ENCODE peak calls at places on chromosomes 16 and 17, in four cellular contexts. V, M, N and C are unnamed samples. For H3K4me1, the result is how much of the 10 kb centered on the place peaks cover.

GRCh38 chr16:47750371-47750770 is 289.2 kb downstream of the PHKB start:
- DNase-seq in V (no peak), M (no peak), N (no peak), C (no peak)

GRCh38 chr16:27618140-27618539 is 68.2 kb downstream of the KATNIP start:
- DNase-seq in V (no peak), M (no peak), N (no peak), C (no peak)

GRCh38 chr17:41402161-41402560 is 4.8 kb upstream of the KRT31 start:
- DNase-seq in V (no peak), M (no peak), N (no peak), C (no peak)

GRCh38 chr17:34579017-34579946 is at the start of gene TMEM132E:
- DNase-seq in V (peak), M (no peak), N (no peak), C (peak)

GRCh38 chr17:65231662-65232335 is 94.6 kb downstream of the RGS9 start:
- DNase-seq in V (peak), M (peak), N (peak), C (peak)

GRCh38 chr17:31397256-31397939 is 5.9 kb downstream of the RAB11FIP4 start:
- DNase-seq in V (no peak), M (no peak), N (no peak), C (no peak)

GRCh38 chr17:48597775-48598631 is 4.4 kb upstream of the HOXB5 start:
- DNase-seq in V (no peak), M (no peak), N (no peak), C (no peak)

GRCh38 chr16:68643847-68644246 is 1.3 kb upstream of the CDH3 start:
- DNase-seq in V (no peak), M (no peak), N (no peak), C (peak)

GRCh38 chr17:51107666-51108227 is 12.9 kb downstream of the SPAG9 start:
- DNase-seq in V (no peak), M (no peak), N (no peak), C (no peak)

GRCh38 chr16:5793556-5793955 is 696.0 kb upstream of the EEF2KMT start:
- DNase-seq in V (no peak), M (no peak), N (no peak), C (no peak)

GRCh38 chr17:51427259-51428255 is 167.2 kb downstream of the UTP18 start:
- DNase-seq in V (no peak), M (no peak), N (no peak), C (no peak)

GRCh38 chr17:53649201-53649600 is 173.5 kb upstream of the KIF2B start:
- DNase-seq in V (no peak), M (no peak), N (no peak), C (no peak)

GRCh38 chr17:49260011-49260921 is 29.7 kb upstream of the PHOSPHO1 start:
- DNase-seq in V (peak), M (peak), N (peak), C (peak)

GRCh38 chr16:84416407-84417321 is 48.3 kb downstream of the ATP2C2 start:
- DNase-seq in V (no peak), M (no peak), N (peak), C (no peak)

GRCh38 chr16:87538594-87538993 is 45.8 kb upstream of the ZCCHC14 start:
- DNase-seq in V (no peak), M (no peak), N (no peak), C (no peak)

GRCh38 chr16:46482895-46483294 is 138.3 kb downstream of the SHCBP1 start:
- DNase-seq in V (peak), M (peak), N (peak), C (no peak)

GRCh38 chr17:78337244-78338109 is 22.4 kb downstream of the SOCS3 start:
- DNase-seq in V (peak), M (no peak), N (no peak), C (no peak)

GRCh38 chr16:76081936-76082335 is 195.3 kb upstream of the CNTNAP4 start:
- DNase-seq in V (no peak), M (no peak), N (no peak), C (no peak)

GRCh38 chr16:7703661-7704060 is 371.0 kb downstream of the RBFOX1 start:
- DNase-seq in V (no peak), M (no peak), N (no peak), C (no peak)

GRCh38 chr17:50080096-50080480 is 15.1 kb upstream of the PDK2 start:
- DNase-seq in V (no peak), M (no peak), N (no peak), C (no peak)

GRCh38 chr16:75550211-75550662 is 5.8 kb downstream of the TMEM231 start:
- DNase-seq in V (peak), M (no peak), N (peak), C (no peak)

GRCh38 chr16:89482087-89482823 is 8.1 kb downstream of the ANKRD11 start:
- DNase-seq in V (no peak), M (no peak), N (no peak), C (no peak)

GRCh38 chr17:16474012-16474725 is 17.8 kb downstream of the LRRC75A start:
- DNase-seq in V (no peak), M (no peak), N (no peak), C (no peak)

GRCh38 chr16:85947511-85948509 is 48.8 kb downstream of the IRF8 start:
- DNase-seq in V (no peak), M (no peak), N (no peak), C (no peak)

GRCh38 chr17:53628011-53628410 is 194.7 kb upstream of the KIF2B start:
- DNase-seq in V (no peak), M (no peak), N (no peak), C (no peak)

GRCh38 chr17:7677388-7678067 is 9.8 kb downstream of the TP53 start:
- DNase-seq in V (no peak), M (no peak), N (no peak), C (no peak)

GRCh38 chr17:7674934-7675333 is 12.4 kb downstream of the TP53 start:
- DNase-seq in V (no peak), M (no peak), N (no peak), C (no peak)

GRCh38 chr17:7676533-7676932 is 10.8 kb downstream of the TP53 start:
- DNase-seq in V (no peak), M (no peak), N (no peak), C (no peak)

GRCh38 chr17:7668482-7668881 is 17.8 kb downstream of the ATP1B2 start:
- DNase-seq in V (no peak), M (no peak), N (no peak), C (no peak)

DNA sequence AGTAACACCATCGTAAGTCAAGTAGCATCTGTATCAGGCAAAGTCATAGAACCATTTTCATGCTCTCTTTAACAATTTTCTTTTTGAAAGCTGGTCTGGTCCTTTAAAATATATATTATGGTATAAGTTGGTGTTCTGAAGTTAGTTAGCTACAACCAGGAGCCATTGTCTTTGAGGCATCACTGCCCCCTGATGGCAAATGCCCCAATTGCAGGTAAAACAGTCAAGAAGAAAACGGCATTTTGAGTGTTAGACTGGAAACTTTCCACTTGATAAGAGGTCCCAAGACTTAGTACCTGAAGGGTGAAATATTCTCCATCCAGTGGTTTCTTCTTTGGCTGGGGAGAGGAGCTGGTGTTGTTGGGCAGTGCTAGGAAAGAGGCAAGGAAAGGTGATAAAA is 14.1 kb downstream of the TP53 start:
- DNase-seq in V (peak), M (peak), N (peak), C (no peak)
- H3K4me1 ChIP-seq in V (under half), M (under half), N (under half), C (under half)

GRCh38 chr17:12789075-12789975 is at the start of gene ARHGAP44:
- DNase-seq in V (peak), M (peak), N (peak), C (peak)
- TF ChIP-seq PHF8 in V (no peak), M (peak), N (peak), C (peak)

GRCh38 chr17:18996458-18996857 is 8.1 kb downstream of the FAM83G start:
- DNase-seq in V (no peak), M (no peak), N (no peak), C (no peak)

GRCh38 chr17:18995220-18995619 is 9.3 kb downstream of the FAM83G start:
- DNase-seq in V (no peak), M (no peak), N (no peak), C (no peak)

GRCh38 chr17:18992454-18993130 is 12.0 kb downstream of the FAM83G start:
- DNase-seq in V (no peak), M (no peak), N (no peak), C (no peak)

GRCh38 chr17:18993876-18994275 is 10.7 kb downstream of the FAM83G start:
- DNase-seq in V (no peak), M (no peak), N (no peak), C (no peak)

DNA sequence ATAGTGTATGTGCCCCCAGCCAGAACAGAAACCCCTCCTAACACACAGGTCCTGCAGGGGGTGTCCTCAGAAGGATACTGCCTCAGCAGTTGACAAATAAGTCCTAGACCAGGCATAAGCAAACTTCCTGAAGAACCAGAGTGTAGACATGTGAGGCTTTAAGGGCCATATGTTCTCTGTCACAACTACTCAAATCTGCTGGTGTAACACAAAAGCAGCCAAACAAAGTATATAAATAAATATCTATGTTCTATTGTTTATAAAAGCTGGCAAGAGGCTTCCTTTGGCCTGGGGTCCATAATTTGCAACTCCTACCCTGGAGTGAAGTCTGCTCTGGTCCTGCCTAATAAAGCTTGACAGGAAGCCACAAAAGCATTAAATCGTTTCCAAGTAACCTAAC is 9.9 kb downstream of the FAM83G start:
- DNase-seq in V (no peak), M (no peak), N (no peak), C (no peak)
- H3K4me1 ChIP-seq in V (under half), M (under half), N (under half), C (under half)

GRCh38 chr17:10031606-10032005 is 126.5 kb upstream of the RCVRN start:
- DNase-seq in V (no peak), M (no peak), N (no peak), C (no peak)

GRCh38 chr17:10029129-10029528 is 124.1 kb upstream of the RCVRN start:
- DNase-seq in V (no peak), M (no peak), N (no peak), C (no peak)

GRCh38 chr17:10033449-10033848 is 128.4 kb upstream of the RCVRN start:
- DNase-seq in V (no peak), M (no peak), N (no peak), C (no peak)

GRCh38 chr17:10032142-10032541 is 127.1 kb upstream of the RCVRN start:
- DNase-seq in V (no peak), M (no peak), N (no peak), C (no peak)

GRCh38 chr17:10031102-10031501 is 126.0 kb upstream of the RCVRN start:
- DNase-seq in V (no peak), M (no peak), N (no peak), C (no peak)
- TF ChIP-seq PHF8 in V (no peak), M (no peak), N (no peak), C (no peak)

DNA sequence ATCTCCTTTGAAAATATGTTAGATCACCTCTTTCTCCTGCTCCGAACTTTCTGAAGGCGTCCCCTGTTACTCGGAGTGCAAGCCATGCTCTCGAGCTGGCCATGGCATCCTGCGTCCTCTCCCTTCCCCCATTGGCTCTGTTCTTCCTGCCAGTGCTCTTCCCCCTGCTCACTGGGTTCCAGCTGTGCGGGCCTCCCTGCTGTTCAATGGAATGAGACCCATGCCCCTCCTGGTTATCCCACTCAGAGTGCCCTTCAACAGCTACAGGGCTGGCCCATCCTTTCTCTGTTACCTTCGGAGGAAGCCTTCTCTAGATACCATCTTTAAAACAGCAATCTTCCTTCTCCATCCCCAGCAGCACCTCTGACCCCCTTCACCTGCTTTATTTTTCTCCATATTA is 504.3 kb downstream of the MAF start:
- DNase-seq in V (no peak), M (no peak), N (no peak), C (no peak)
- H3K4me1 ChIP-seq in V (under half), M (under half), N (under half), C (under half)